ENCODE peak calls at places on chromosomes 5 and 9, in seven cellular contexts. One of them, this sample, is unnamed. For H3K9me3, the result is how much of the 10 kb centered on the place peaks cover.

GRCh38 chr5:178074266-178074952 is 38.9 kb upstream of the N4BP3 start:
- DNase-seq in suprapubic skin: no peak
- DNase-seq in H1: no peak
- DNase-seq in HepG2: peak
- DNase-seq in HCT116: no peak
- DNase-seq in spleen: no peak
- DNase-seq in Panc1: no peak
- DNase-seq in this sample: no peak

GRCh38 chr5:110726249-110727024 is at the start of gene TMEM232:
- DNase-seq in Panc1: peak
- DNase-seq in spleen: peak
- DNase-seq in HepG2: peak
- DNase-seq in HCT116: no peak
- DNase-seq in suprapubic skin: no peak
- DNase-seq in H1: peak
- DNase-seq in this sample: peak

GRCh38 chr9:76650692-76651091 is 113.5 kb upstream of the PCA3 start:
- DNase-seq in spleen: no peak
- DNase-seq in HepG2: no peak
- DNase-seq in H1: no peak
- DNase-seq in suprapubic skin: no peak
- DNase-seq in Panc1: no peak
- DNase-seq in HCT116: no peak
- DNase-seq in this sample: no peak

GRCh38 chr9:134403682-134404301 is 77.5 kb downstream of the RXRA start:
- DNase-seq in suprapubic skin: no peak
- DNase-seq in HCT116: no peak
- DNase-seq in Panc1: no peak
- DNase-seq in H1: no peak
- DNase-seq in HepG2: no peak
- DNase-seq in spleen: peak
- DNase-seq in this sample: peak

GRCh38 chr5:79269733-79270166 is 33.8 kb downstream of the JMY start:
- DNase-seq in spleen: no peak
- DNase-seq in Panc1: no peak
- DNase-seq in H1: no peak
- DNase-seq in suprapubic skin: no peak
- DNase-seq in HepG2: peak
- DNase-seq in HCT116: no peak
- DNase-seq in this sample: no peak

GRCh38 chr5:126044111-126044668 is 379.0 kb upstream of the GRAMD2B start:
- DNase-seq in Panc1: peak
- DNase-seq in HepG2: no peak
- DNase-seq in suprapubic skin: no peak
- DNase-seq in spleen: no peak
- DNase-seq in HCT116: no peak
- DNase-seq in H1: no peak
- DNase-seq in this sample: no peak

GRCh38 chr9:127734247-127734746 is 797 bp downstream of the TOR2A start:
- DNase-seq in HepG2: no peak
- DNase-seq in suprapubic skin: no peak
- DNase-seq in HCT116: no peak
- DNase-seq in Panc1: no peak
- DNase-seq in H1: no peak
- DNase-seq in spleen: peak
- DNase-seq in this sample: no peak

GRCh38 chr9:99677281-99677680 is 144.4 kb upstream of the NR4A3 start:
- DNase-seq in suprapubic skin: no peak
- DNase-seq in HepG2: no peak
- DNase-seq in spleen: no peak
- DNase-seq in HCT116: no peak
- DNase-seq in Panc1: no peak
- DNase-seq in H1: no peak
- DNase-seq in this sample: no peak

GRCh38 chr5:164336906-164337305 is 831.5 kb downstream of the MAT2B start:
- DNase-seq in spleen: no peak
- DNase-seq in Panc1: no peak
- DNase-seq in H1: no peak
- DNase-seq in HCT116: no peak
- DNase-seq in HepG2: no peak
- DNase-seq in suprapubic skin: no peak
- DNase-seq in this sample: no peak

GRCh38 chr5:1055896-1056610 is 47.5 kb downstream of the NKD2 start:
- DNase-seq in H1: no peak
- DNase-seq in HepG2: no peak
- DNase-seq in Panc1: no peak
- DNase-seq in HCT116: no peak
- DNase-seq in spleen: no peak
- DNase-seq in suprapubic skin: no peak
- DNase-seq in this sample: no peak
- H3K9me3 ChIP-seq in H1: under half
- H3K9me3 ChIP-seq in HepG2: under half
- H3K9me3 ChIP-seq in Panc1: under half
- H3K9me3 ChIP-seq in HCT116: under half
- H3K9me3 ChIP-seq in spleen: under half
- H3K9me3 ChIP-seq in suprapubic skin: under half
- H3K9me3 ChIP-seq in this sample: under half

GRCh38 chr9:13388157-13388556 is 108.7 kb upstream of the MPDZ start:
- DNase-seq in suprapubic skin: peak
- DNase-seq in H1: no peak
- DNase-seq in HepG2: no peak
- DNase-seq in Panc1: no peak
- DNase-seq in spleen: no peak
- DNase-seq in HCT116: no peak
- DNase-seq in this sample: no peak
- TF ChIP-seq POLR2AphosphoS5 in suprapubic skin: no peak
- TF ChIP-seq POLR2AphosphoS5 in H1: no peak
- TF ChIP-seq POLR2AphosphoS5 in HepG2: no peak
- TF ChIP-seq POLR2AphosphoS5 in Panc1: no peak
- TF ChIP-seq POLR2AphosphoS5 in spleen: no peak
- TF ChIP-seq POLR2AphosphoS5 in HCT116: no peak
- TF ChIP-seq POLR2AphosphoS5 in this sample: peak

DNA sequence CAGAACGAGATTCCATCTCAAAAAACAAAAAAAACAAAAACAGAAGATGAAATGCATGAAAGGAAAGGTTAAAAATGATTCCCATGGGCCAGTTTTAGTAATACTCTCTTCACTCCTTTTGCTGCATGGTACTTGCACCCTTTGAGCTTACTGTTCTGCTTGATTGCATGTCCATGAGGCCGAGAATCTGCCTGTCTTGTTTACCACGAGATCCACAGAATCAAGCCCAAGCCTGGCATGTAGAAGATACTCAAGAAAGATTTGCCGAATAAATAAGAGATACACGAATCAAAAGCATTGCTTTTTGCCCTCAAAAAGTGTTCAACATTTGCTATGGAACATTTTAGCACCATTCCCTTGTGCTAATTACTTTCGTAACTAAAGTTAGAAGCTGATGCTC is 1.1 kb downstream of the FAXDC2 start:
- DNase-seq in HCT116: no peak
- DNase-seq in H1: no peak
- DNase-seq in spleen: no peak
- DNase-seq in HepG2: no peak
- DNase-seq in Panc1: no peak
- DNase-seq in suprapubic skin: no peak
- DNase-seq in this sample: no peak
- TF ChIP-seq CTCF in HCT116: no peak
- TF ChIP-seq CTCF in H1: no peak
- TF ChIP-seq CTCF in spleen: no peak
- TF ChIP-seq CTCF in HepG2: no peak
- TF ChIP-seq CTCF in Panc1: no peak
- TF ChIP-seq CTCF in suprapubic skin: no peak
- TF ChIP-seq CTCF in this sample: no peak

DNA sequence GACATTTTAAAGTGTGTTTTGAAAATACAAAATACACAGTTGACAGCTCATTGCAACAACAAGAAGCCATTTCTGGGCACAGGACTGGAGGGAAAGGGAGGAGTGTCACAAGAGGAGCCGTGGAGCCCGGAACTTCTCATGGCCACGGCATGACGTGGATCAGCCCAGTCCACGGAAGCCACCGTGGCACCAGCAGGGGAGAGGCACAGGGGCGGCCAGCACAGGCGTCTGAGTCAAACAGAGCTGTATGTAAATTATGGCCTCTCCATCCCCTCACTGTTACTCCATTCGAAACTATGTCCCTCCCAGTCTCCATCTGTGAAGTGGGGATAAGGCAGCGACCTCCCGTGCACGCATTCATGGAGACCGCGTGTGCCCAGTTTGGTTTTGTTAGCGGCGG is 165.6 kb upstream of the IRX2 start:
- DNase-seq in HepG2: no peak
- DNase-seq in HCT116: no peak
- DNase-seq in spleen: no peak
- DNase-seq in suprapubic skin: no peak
- DNase-seq in Panc1: no peak
- DNase-seq in H1: peak
- DNase-seq in this sample: no peak
- H3K9me3 ChIP-seq in HepG2: under half
- H3K9me3 ChIP-seq in HCT116: under half
- H3K9me3 ChIP-seq in spleen: half or more
- H3K9me3 ChIP-seq in suprapubic skin: under half
- H3K9me3 ChIP-seq in Panc1: under half
- H3K9me3 ChIP-seq in H1: under half
- H3K9me3 ChIP-seq in this sample: under half

DNA sequence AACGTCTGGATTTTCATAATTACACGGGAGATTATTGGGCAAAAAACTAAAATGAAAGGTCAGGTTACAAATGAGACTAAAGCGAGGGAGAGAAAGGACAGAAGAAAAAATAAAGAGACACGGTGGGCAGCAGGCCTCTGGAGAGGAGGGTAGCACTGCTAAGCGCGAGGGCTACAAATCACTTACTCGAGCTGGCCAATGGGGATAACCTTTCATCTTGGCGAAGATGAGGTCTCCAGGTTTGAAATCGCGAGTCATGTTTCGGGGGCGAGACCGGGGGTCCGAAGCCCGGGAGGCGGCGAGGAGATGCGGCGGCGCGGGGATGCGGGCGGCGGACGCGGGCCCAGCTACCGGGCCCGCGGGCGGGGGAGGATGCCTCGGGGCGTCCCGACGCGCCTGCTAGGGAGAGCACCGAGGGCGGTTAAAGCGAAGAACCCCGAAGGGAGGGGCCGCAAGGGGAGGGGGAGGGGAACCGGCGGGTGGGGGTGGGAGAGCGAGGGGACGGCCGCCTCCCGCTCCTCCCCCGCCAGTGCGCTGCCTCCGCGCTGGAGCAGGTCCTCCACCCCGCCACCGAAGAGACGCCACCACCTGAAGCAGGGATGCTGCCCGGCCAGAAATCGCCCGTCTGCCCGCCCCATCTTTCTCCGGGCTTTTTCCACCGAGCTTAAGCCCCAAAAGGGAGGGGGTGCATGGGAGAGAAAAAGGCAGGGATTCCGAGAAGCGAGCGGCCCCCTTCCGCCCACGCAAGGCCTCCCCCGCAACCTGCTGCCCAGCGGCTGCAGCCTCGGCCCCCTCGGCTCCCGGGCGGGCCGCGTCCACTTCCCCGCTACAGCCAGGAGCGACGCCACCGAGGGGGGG is 610 bp downstream of the PSIP1 start:
- DNase-seq in suprapubic skin: no peak
- DNase-seq in spleen: peak
- DNase-seq in H1: peak
- DNase-seq in HCT116: no peak
- DNase-seq in HepG2: peak
- DNase-seq in Panc1: no peak
- DNase-seq in this sample: no peak
- TF ChIP-seq POLR2AphosphoS5 in suprapubic skin: no peak
- TF ChIP-seq POLR2AphosphoS5 in spleen: no peak
- TF ChIP-seq POLR2AphosphoS5 in H1: no peak
- TF ChIP-seq POLR2AphosphoS5 in HCT116: no peak
- TF ChIP-seq POLR2AphosphoS5 in HepG2: no peak
- TF ChIP-seq POLR2AphosphoS5 in Panc1: no peak
- TF ChIP-seq POLR2AphosphoS5 in this sample: no peak

GRCh38 chr9:15696979-15697378 is 144.1 kb downstream of the CCDC171 start:
- DNase-seq in suprapubic skin: no peak
- DNase-seq in spleen: no peak
- DNase-seq in HepG2: no peak
- DNase-seq in H1: no peak
- DNase-seq in HCT116: no peak
- DNase-seq in Panc1: no peak
- DNase-seq in this sample: no peak
- TF ChIP-seq CTCF in suprapubic skin: no peak
- TF ChIP-seq CTCF in spleen: no peak
- TF ChIP-seq CTCF in HepG2: no peak
- TF ChIP-seq CTCF in H1: peak
- TF ChIP-seq CTCF in HCT116: no peak
- TF ChIP-seq CTCF in Panc1: no peak
- TF ChIP-seq CTCF in this sample: no peak

DNA sequence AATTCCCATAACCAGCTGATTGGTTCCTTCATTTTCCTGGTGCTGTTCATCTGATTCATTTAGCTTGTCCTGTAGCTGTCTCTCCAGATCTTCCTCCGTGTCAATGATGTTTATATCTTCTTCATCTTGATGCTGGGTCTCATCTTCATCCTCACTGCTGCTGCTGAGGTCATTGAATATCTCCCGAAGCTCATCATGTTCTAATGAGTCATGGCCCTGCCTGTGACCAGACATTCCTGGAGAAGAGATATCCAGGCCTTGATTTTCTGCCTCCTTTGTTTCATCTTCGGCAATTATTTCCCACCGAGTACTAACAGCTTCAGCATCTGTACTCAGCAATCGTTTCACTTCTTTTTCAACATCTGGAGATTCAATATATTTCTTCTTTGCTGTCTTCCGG is 1.4 kb downstream of the TAF7 start:
- DNase-seq in spleen: no peak
- DNase-seq in HCT116: no peak
- DNase-seq in Panc1: no peak
- DNase-seq in suprapubic skin: no peak
- DNase-seq in H1: no peak
- DNase-seq in HepG2: no peak
- DNase-seq in this sample: no peak
- H3K9me3 ChIP-seq in spleen: half or more
- H3K9me3 ChIP-seq in HCT116: under half
- H3K9me3 ChIP-seq in Panc1: half or more
- H3K9me3 ChIP-seq in suprapubic skin: half or more
- H3K9me3 ChIP-seq in H1: under half
- H3K9me3 ChIP-seq in HepG2: under half
- H3K9me3 ChIP-seq in this sample: half or more

GRCh38 chr9:137200311-137201204 is at the start of gene TPRN:
- DNase-seq in spleen: peak
- DNase-seq in HCT116: peak
- DNase-seq in Panc1: peak
- DNase-seq in suprapubic skin: peak
- DNase-seq in H1: peak
- DNase-seq in HepG2: peak
- DNase-seq in this sample: peak
- TF ChIP-seq POLR2AphosphoS5 in spleen: peak
- TF ChIP-seq POLR2AphosphoS5 in HCT116: peak
- TF ChIP-seq POLR2AphosphoS5 in Panc1: peak
- TF ChIP-seq POLR2AphosphoS5 in suprapubic skin: no peak
- TF ChIP-seq POLR2AphosphoS5 in H1: peak
- TF ChIP-seq POLR2AphosphoS5 in HepG2: peak
- TF ChIP-seq POLR2AphosphoS5 in this sample: peak